ENCODE peak calls at places on chromosomes 2 and 18, in five cellular contexts. C is HCT116, Y is K562, I is HepG2, R is GM12878. P is an unnamed sample.

GRCh38 chr2:227706859-227707258 is 11.0 kb downstream of the SLC19A3 start:
- DNase-seq in C (no peak), Y (no peak), I (peak; percentile 24), R (no peak), P (no peak)

GRCh38 chr2:179745615-179746263 is 115.7 kb downstream of the ZNF385B start:
- DNase-seq in C (no peak), Y (no peak), I (no peak), R (no peak), P (no peak)

GRCh38 chr2:20453087-20453486 is 6.2 kb downstream of the RHOB start:
- DNase-seq in C (no peak), Y (no peak), I (no peak), R (no peak), P (no peak)

GRCh38 chr2:21422050-21422449 is 298.3 kb downstream of the TDRD15 start:
- DNase-seq in C (no peak), Y (peak; percentile 24), I (peak; percentile 23), R (no peak), P (peak; percentile 79)

GRCh38 chr2:226256709-226257401 is 542.8 kb downstream of the IRS1 start:
- DNase-seq in C (no peak), Y (no peak), I (no peak), R (no peak), P (no peak)

GRCh38 chr18:62678847-62679535 is 36.4 kb upstream of the PHLPP1 start:
- DNase-seq in C (no peak), Y (no peak), I (peak; percentile 12), R (no peak), P (peak; percentile 34)

GRCh38 chr2:27078267-27079194 is at the start of gene EMILIN1:
- DNase-seq in C (no peak), Y (no peak), I (no peak), R (no peak), P (peak; percentile 56)

GRCh38 chr2:6676245-6676644 is 189.5 kb downstream of the CMPK2 start:
- DNase-seq in C (no peak), Y (no peak), I (no peak), R (no peak), P (no peak)

GRCh38 chr2:188659656-188660406 is 314.3 kb upstream of the COL3A1 start:
- DNase-seq in C (peak; percentile 7), Y (no peak), I (no peak), R (no peak), P (no peak)

GRCh38 chr18:63348508-63349136 is 18.4 kb downstream of the KDSR start:
- DNase-seq in C (no peak), Y (no peak), I (no peak), R (no peak), P (no peak)

GRCh38 chr18:3594760-3595241 is 144.8 kb downstream of the TGIF1 start:
- DNase-seq in C (no peak), Y (peak; percentile 62), I (peak; percentile 30), R (no peak), P (no peak)

GRCh38 chr2:159380676-159381239 is 94.3 kb upstream of the WDSUB1 start:
- DNase-seq in C (no peak), Y (no peak), I (peak; percentile 69), R (no peak), P (no peak)

GRCh38 chr2:69138247-69138754 is 125.3 kb downstream of the ANTXR1 start:
- DNase-seq in C (peak; percentile 15), Y (no peak), I (no peak), R (no peak), P (peak; percentile 24)

GRCh38 chr2:100470898-100471514 is 724 bp downstream of the NMS start:
- DNase-seq in C (no peak), Y (peak; percentile 49), I (peak; percentile 12), R (no peak), P (peak; percentile 79)

GRCh38 chr2:12764075-12764722 is 47.5 kb downstream of the TRIB2 start:
- DNase-seq in C (no peak), Y (no peak), I (no peak), R (no peak), P (no peak)

GRCh38 chr18:12044591-12044990 is 49.1 kb upstream of the ANKRD62 start:
- DNase-seq in C (no peak), Y (no peak), I (no peak), R (no peak), P (no peak)

GRCh38 chr2:238235856-238236255 is 4.0 kb downstream of the HES6 start:
- DNase-seq in C (no peak), Y (no peak), I (no peak), R (no peak), P (no peak)

GRCh38 chr2:36597532-36598377 is at the start of gene FEZ2:
- DNase-seq in C (peak; percentile 33), Y (peak; percentile 87), I (peak; percentile 80), R (peak; percentile 24), P (peak; percentile 97)

GRCh38 chr2:96203130-96204028 is 5.2 kb downstream of the STARD7 start:
- DNase-seq in C (no peak), Y (no peak), I (no peak), R (no peak), P (no peak)

GRCh38 chr2:65366595-65367125 is 65.7 kb downstream of the SPRED2 start:
- DNase-seq in C (peak; percentile 93), Y (peak; percentile 86), I (peak; percentile 77), R (peak; percentile 11), P (no peak)

GRCh38 chr2:131413148-131413747 is 49.3 kb upstream of the RAB6D start:
- DNase-seq in C (peak; percentile 49), Y (peak; percentile 71), I (peak; percentile 61), R (peak; percentile 15), P (peak; percentile 60)

GRCh38 chr2:10981941-10982381 is 70.2 kb downstream of the KCNF1 start:
- DNase-seq in C (no peak), Y (no peak), I (no peak), R (no peak), P (no peak)

GRCh38 chr2:84958135-84959044 is 12.6 kb upstream of the KCMF1 start:
- DNase-seq in C (peak; percentile 93), Y (no peak), I (peak; percentile 80), R (no peak), P (peak; percentile 100)

GRCh38 chr2:173862612-173863217 is 102.5 kb downstream of the SP3 start:
- DNase-seq in C (no peak), Y (no peak), I (no peak), R (no peak), P (no peak)

GRCh38 chr2:183001948-183002347 is 36.3 kb downstream of the NCKAP1 start:
- DNase-seq in C (no peak), Y (no peak), I (no peak), R (no peak), P (peak; percentile 18)

GRCh38 chr2:224055101-224055500 is 16.0 kb upstream of the SERPINE2 start:
- DNase-seq in C (no peak), Y (no peak), I (no peak), R (no peak), P (no peak)

GRCh38 chr2:112275314-112275886 is at the start of gene ZC3H6:
- DNase-seq in C (peak; percentile 95), Y (peak; percentile 98), I (peak; percentile 95), R (peak; percentile 85), P (peak; percentile 96)

GRCh38 chr18:23462876-23463275 is 9.8 kb downstream of the RIOK3 start:
- DNase-seq in C (no peak), Y (no peak), I (no peak), R (no peak), P (no peak)

GRCh38 chr2:96835830-96836229 is 8.0 kb downstream of the ANKRD23 start:
- DNase-seq in C (no peak), Y (no peak), I (no peak), R (no peak), P (no peak)

GRCh38 chr2:154992826-154993225 is 294.3 kb downstream of the KCNJ3 start:
- DNase-seq in C (no peak), Y (no peak), I (no peak), R (no peak), P (no peak)

GRCh38 chr18:48804856-48805610 is 145.7 kb downstream of the SMAD7 start:
- DNase-seq in C (no peak), Y (no peak), I (no peak), R (no peak), P (no peak)

GRCh38 chr2:8524388-8524787 is 157.5 kb upstream of the ID2 start:
- DNase-seq in C (no peak), Y (no peak), I (no peak), R (no peak), P (no peak)

GRCh38 chr2:229921892-229922448 is at the start of gene TRIP12:
- DNase-seq in C (peak; percentile 89), Y (peak; percentile 89), I (peak; percentile 95), R (peak; percentile 88), P (peak; percentile 95)
- TF ChIP-seq EZH2 in C (no peak), Y (no peak), I (no peak), R (no peak), P (no peak)

DNA sequence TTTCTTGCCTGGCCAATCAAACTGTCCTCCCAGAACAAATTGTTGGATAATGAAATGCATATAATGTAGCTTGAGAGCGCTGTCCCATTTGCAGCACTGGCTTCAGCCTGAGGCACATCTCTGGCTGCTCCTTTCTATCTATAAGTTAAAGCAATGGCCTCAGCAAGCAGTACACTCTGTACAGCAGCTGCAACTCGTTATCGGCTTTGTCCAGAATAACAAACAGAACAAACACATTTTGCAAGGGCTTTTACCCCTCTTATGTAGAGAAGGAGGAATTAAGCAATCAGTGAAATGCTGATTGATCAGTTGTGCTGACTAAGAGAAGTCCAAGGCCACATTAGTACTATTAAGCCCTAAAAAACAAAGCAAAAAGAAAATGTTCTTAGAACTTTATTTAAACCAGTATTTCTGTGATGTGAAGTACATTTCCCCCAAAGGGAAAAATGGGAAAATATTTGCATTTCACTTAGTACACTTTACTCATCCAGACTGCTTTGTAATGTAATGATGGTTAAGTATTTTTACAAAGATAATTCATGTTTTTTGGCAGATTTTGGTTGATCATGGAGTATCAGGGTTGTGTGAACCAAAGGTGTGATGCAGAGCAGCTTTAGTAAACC is 15.0 kb upstream of the CPS1 start:
- DNase-seq in C (no peak), Y (peak; percentile 1), I (peak; percentile 95), R (no peak), P (no peak)
- H3K4me3 ChIP-seq in C (no peak overlapping the region), Y (no peak overlapping the region), I (peak overlapping the region; percentile 32), R (no peak overlapping the region), P (no peak overlapping the region)

GRCh38 chr2:178412047-178412446 is 38.9 kb downstream of the PRKRA start:
- DNase-seq in C (no peak), Y (no peak), I (no peak), R (no peak), P (no peak)
- TF ChIP-seq REST in C (no peak), Y (no peak), I (no peak), R (no peak), P (no peak)

DNA sequence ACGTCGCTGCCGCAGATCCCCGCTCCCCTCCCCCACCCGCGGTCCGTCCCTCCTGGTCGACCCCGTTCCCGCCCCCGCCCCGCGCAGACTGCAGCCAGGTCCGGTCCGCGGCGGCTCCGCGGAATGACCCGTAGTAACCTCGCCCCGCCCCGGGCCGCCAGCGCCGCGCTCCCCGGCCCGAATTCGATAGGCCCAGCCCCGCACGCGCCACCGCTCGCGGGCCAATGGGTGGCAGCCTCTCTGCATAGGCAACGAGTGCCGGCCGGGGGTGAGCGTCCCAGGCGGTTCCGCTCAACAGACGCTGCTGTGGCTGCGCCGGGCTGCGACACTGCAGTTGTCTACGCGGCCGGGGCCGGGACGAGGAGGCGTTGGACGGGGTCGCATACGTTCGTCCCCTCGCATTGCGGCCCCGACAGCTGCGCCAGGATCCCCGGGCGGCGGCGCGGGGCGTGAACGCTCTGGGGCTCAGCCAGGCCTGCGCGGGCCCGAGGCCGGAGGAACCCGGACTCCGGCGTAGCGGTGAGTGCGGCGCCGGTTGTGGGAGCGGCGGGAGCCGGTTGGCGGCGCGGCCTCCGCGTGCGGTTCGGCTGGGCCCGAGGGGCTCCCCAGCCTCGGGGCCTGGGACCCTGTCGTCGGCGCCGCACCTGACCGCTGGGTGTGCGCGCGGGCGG is at the start of gene ACSL3:
- DNase-seq in C (peak; percentile 78), Y (peak; percentile 94), I (peak; percentile 92), R (peak; percentile 66), P (peak; percentile 97)
- TF ChIP-seq EZH2 in C (no peak), Y (no peak), I (no peak), R (no peak), P (no peak)

GRCh38 chr2:241560883-241561474 is 2.4 kb downstream of the BOK start:
- DNase-seq in C (no peak), Y (no peak), I (no peak), R (no peak), P (no peak)
- H3K4me3 ChIP-seq in C (peak overlapping the region; percentile 79), Y (no peak overlapping the region), I (peak overlapping the region; percentile 93), R (no peak overlapping the region), P (no peak overlapping the region)

P was measured in GM23338.